ENCODE peak calls at places on chromosomes 5 and 9, in four cellular contexts. M is HEK293T, X is SW480, K is progenitor cell of endocrine pancreas. V is an unnamed sample.

GRCh38 chr9:137570566-137570965 is 8.2 kb downstream of the DPH7 start:
- DNase-seq in M (no peak), X (no peak), K (no peak), V (no peak)

GRCh38 chr9:88897081-88897480 is 94.2 kb upstream of the S1PR3 start:
- DNase-seq in M (no peak), X (no peak), K (no peak), V (no peak)

GRCh38 chr9:14960881-14961280 is 50.7 kb upstream of the FREM1 start:
- DNase-seq in M (no peak), X (no peak), K (no peak), V (no peak)

GRCh38 chr5:114363837-114364236 is 2.0 kb downstream of the KCNN2 start:
- DNase-seq in M (no peak), X (peak), K (no peak), V (no peak)

GRCh38 chr9:91837982-91838731 is 111.9 kb downstream of the ROR2 start:
- DNase-seq in M (peak), X (peak), K (no peak), V (no peak)

GRCh38 chr9:137190315-137190853 is 1.9 kb downstream of the SSNA1 start:
- DNase-seq in M (no peak), X (no peak), K (no peak), V (no peak)

GRCh38 chr5:91591076-91591475 is 208.0 kb upstream of the ARRDC3 start:
- DNase-seq in M (no peak), X (no peak), K (no peak), V (no peak)

GRCh38 chr9:134268308-134268724 is 57.9 kb upstream of the RXRA start:
- DNase-seq in M (no peak), X (no peak), K (no peak), V (no peak)

GRCh38 chr9:967851-968641 is 8.4 kb upstream of the DMRT3 start:
- DNase-seq in M (peak), X (peak), K (no peak), V (no peak)

GRCh38 chr5:126514159-126515141 is 80.6 kb downstream of the ALDH7A1 start:
- DNase-seq in M (no peak), X (no peak), K (no peak), V (no peak)

GRCh38 chr5:35785601-35786085 is 71.0 kb upstream of the IL7R start:
- DNase-seq in M (no peak), X (no peak), K (no peak), V (no peak)

GRCh38 chr9:98218562-98219363 is 26.3 kb upstream of the CORO2A start:
- DNase-seq in M (no peak), X (no peak), K (no peak), V (no peak)

GRCh38 chr9:35277649-35278359 is 116.0 kb downstream of the UNC13B start:
- DNase-seq in M (no peak), X (no peak), K (no peak), V (no peak)

GRCh38 chr5:92468307-92468706 is 1085.2 kb upstream of the ARRDC3 start:
- DNase-seq in M (no peak), X (no peak), K (no peak), V (no peak)

GRCh38 chr5:164747371-164747770 is 1242.0 kb downstream of the MAT2B start:
- DNase-seq in M (no peak), X (peak), K (no peak), V (no peak)